ENCODE peak calls at places on chromosome 7, in eight cellular contexts. A is HepG2, G is endothelial cell of umbilical vein, I is HCT116, R is H1, Y is GM23338, T is K562, Q is GM12878. N is an unnamed sample.

GRCh38 chr7:15015545-15016314 is 113.2 kb upstream of the DGKB start:
- DNase-seq in A (peak), G (peak), I (peak), R (peak), Y (peak), T (peak), Q (peak), N (peak)

GRCh38 chr7:94179466-94179865 is 175.3 kb upstream of the BET1 start:
- DNase-seq in A (no peak), G (no peak), I (no peak), R (no peak), Y (no peak), T (no peak), Q (no peak), N (no peak)

GRCh38 chr7:128462427-128462826 is 6.7 kb downstream of the HILPDA start:
- DNase-seq in A (no peak), G (no peak), I (no peak), R (no peak), Y (no peak), T (no peak), Q (no peak), N (no peak)

GRCh38 chr7:96084880-96085551 is 236.9 kb downstream of the SLC25A13 start:
- DNase-seq in A (no peak), G (peak), I (no peak), R (no peak), Y (no peak), T (no peak), Q (no peak), N (no peak)

GRCh38 chr7:122790558-122790957 is 87.8 kb upstream of the RNF148 start:
- DNase-seq in A (no peak), G (no peak), I (no peak), R (no peak), Y (no peak), T (no peak), Q (no peak), N (peak)

GRCh38 chr7:47143344-47143743 is 438.6 kb downstream of the TNS3 start:
- DNase-seq in A (no peak), G (no peak), I (no peak), R (no peak), Y (no peak), T (no peak), Q (no peak), N (no peak)

GRCh38 chr7:95871078-95871848 is 98.9 kb downstream of the DYNC1I1 start:
- DNase-seq in A (peak), G (peak), I (peak), R (peak), Y (peak), T (peak), Q (no peak), N (no peak)

GRCh38 chr7:72161534-72161933 is 250.6 kb downstream of the CALN1 start:
- DNase-seq in A (no peak), G (no peak), I (no peak), R (peak), Y (peak), T (no peak), Q (no peak), N (no peak)

GRCh38 chr7:82327898-82328297 is 115.7 kb downstream of the CACNA2D1 start:
- DNase-seq in A (no peak), G (no peak), I (no peak), R (no peak), Y (no peak), T (no peak), Q (no peak), N (no peak)

GRCh38 chr7:32335107-32335506 is 155.1 kb downstream of the LSM5 start:
- DNase-seq in A (no peak), G (no peak), I (no peak), R (no peak), Y (no peak), T (no peak), Q (no peak), N (no peak)

GRCh38 chr7:148084138-148084537 is 506.4 kb upstream of the C7orf33 start:
- DNase-seq in A (peak), G (no peak), I (peak), R (no peak), Y (peak), T (peak), Q (no peak), N (peak)

GRCh38 chr7:101239191-101239950 is 1.8 kb upstream of the CLDN15 start:
- DNase-seq in A (no peak), G (peak), I (no peak), R (no peak), Y (no peak), T (no peak), Q (no peak), N (no peak)

GRCh38 chr7:40268836-40269235 is 134.0 kb downstream of the SUGCT start:
- DNase-seq in A (no peak), G (no peak), I (no peak), R (no peak), Y (no peak), T (no peak), Q (no peak), N (no peak)

GRCh38 chr7:153087498-153087897 is 327.9 kb downstream of the ACTR3B start:
- DNase-seq in A (no peak), G (no peak), I (no peak), R (no peak), Y (no peak), T (peak), Q (no peak), N (no peak)

GRCh38 chr7:137734221-137734620 is 112.6 kb downstream of the DGKI start:
- DNase-seq in A (no peak), G (no peak), I (no peak), R (no peak), Y (no peak), T (no peak), Q (no peak), N (no peak)

GRCh38 chr7:32905175-32905662 is 13.7 kb upstream of the KBTBD2 start:
- DNase-seq in A (no peak), G (peak), I (peak), R (peak), Y (peak), T (peak), Q (no peak), N (peak)

GRCh38 chr7:140304071-140304799 is 94.1 kb downstream of the SLC37A3 start:
- DNase-seq in A (peak), G (peak), I (no peak), R (no peak), Y (peak), T (peak), Q (peak), N (peak)

GRCh38 chr7:11228515-11228914 is 254.8 kb downstream of the PHF14 start:
- DNase-seq in A (no peak), G (no peak), I (no peak), R (no peak), Y (no peak), T (no peak), Q (no peak), N (no peak)

GRCh38 chr7:77497079-77497478 is 40.0 kb upstream of the PTPN12 start:
- DNase-seq in A (no peak), G (no peak), I (no peak), R (no peak), Y (no peak), T (no peak), Q (no peak), N (no peak)

GRCh38 chr7:158324397-158325360 is 262.9 kb downstream of the PTPRN2 start:
- DNase-seq in A (no peak), G (no peak), I (no peak), R (peak), Y (no peak), T (no peak), Q (no peak), N (no peak)

GRCh38 chr7:70554646-70555045 is 577.3 kb upstream of the GALNT17 start:
- DNase-seq in A (no peak), G (no peak), I (no peak), R (no peak), Y (no peak), T (no peak), Q (no peak), N (no peak)

GRCh38 chr7:148304456-148304855 is 286.1 kb upstream of the C7orf33 start:
- DNase-seq in A (no peak), G (no peak), I (no peak), R (peak), Y (no peak), T (no peak), Q (peak), N (no peak)

GRCh38 chr7:95323410-95324129 is 762 bp downstream of the PON1 start:
- DNase-seq in A (no peak), G (no peak), I (no peak), R (no peak), Y (no peak), T (no peak), Q (no peak), N (no peak)

GRCh38 chr7:63096141-63096540 is 902.5 kb upstream of the ZNF722 start:
- DNase-seq in A (no peak), G (no peak), I (no peak), R (no peak), Y (no peak), T (no peak), Q (no peak), N (no peak)

GRCh38 chr7:128705891-128706333 is 33.2 kb upstream of the CALU start:
- DNase-seq in A (no peak), G (peak), I (no peak), R (no peak), Y (no peak), T (peak), Q (no peak), N (peak)

GRCh38 chr7:102322202-102322715 is 34.0 kb downstream of the SPDYE6 start:
- DNase-seq in A (no peak), G (no peak), I (no peak), R (no peak), Y (no peak), T (no peak), Q (no peak), N (no peak)

GRCh38 chr7:87220734-87221215 is 1.2 kb upstream of the TMEM243 start:
- DNase-seq in A (no peak), G (no peak), I (no peak), R (no peak), Y (peak), T (no peak), Q (no peak), N (no peak)

GRCh38 chr7:137820677-137821420 is 25.9 kb downstream of the DGKI start:
- DNase-seq in A (no peak), G (no peak), I (no peak), R (peak), Y (peak), T (no peak), Q (no peak), N (no peak)

GRCh38 chr7:33428415-33428814 is 299.1 kb downstream of the BBS9 start:
- DNase-seq in A (no peak), G (no peak), I (no peak), R (no peak), Y (no peak), T (no peak), Q (no peak), N (no peak)

GRCh38 chr7:11345621-11346020 is 371.9 kb downstream of the PHF14 start:
- DNase-seq in A (no peak), G (no peak), I (no peak), R (no peak), Y (no peak), T (no peak), Q (no peak), N (no peak)

GRCh38 chr7:69684955-69685631 is 86.8 kb downstream of the AUTS2 start:
- DNase-seq in A (no peak), G (no peak), I (no peak), R (no peak), Y (no peak), T (no peak), Q (no peak), N (no peak)

GRCh38 chr7:42573904-42574692 is 337.1 kb upstream of the GLI3 start:
- DNase-seq in A (no peak), G (no peak), I (no peak), R (no peak), Y (no peak), T (no peak), Q (no peak), N (no peak)

GRCh38 chr7:149856-150636 is 42.3 kb upstream of the FAM20C start:
- DNase-seq in A (no peak), G (no peak), I (no peak), R (peak), Y (peak), T (no peak), Q (no peak), N (no peak)

GRCh38 chr7:150371996-150372270 is 3.3 kb downstream of the REPIN1 start:
- DNase-seq in A (no peak), G (no peak), I (no peak), R (no peak), Y (no peak), T (no peak), Q (no peak), N (no peak)

GRCh38 chr7:81186691-81187090 is 267.8 kb upstream of the SEMA3C start:
- DNase-seq in A (no peak), G (no peak), I (no peak), R (no peak), Y (no peak), T (no peak), Q (no peak), N (no peak)

DNA sequence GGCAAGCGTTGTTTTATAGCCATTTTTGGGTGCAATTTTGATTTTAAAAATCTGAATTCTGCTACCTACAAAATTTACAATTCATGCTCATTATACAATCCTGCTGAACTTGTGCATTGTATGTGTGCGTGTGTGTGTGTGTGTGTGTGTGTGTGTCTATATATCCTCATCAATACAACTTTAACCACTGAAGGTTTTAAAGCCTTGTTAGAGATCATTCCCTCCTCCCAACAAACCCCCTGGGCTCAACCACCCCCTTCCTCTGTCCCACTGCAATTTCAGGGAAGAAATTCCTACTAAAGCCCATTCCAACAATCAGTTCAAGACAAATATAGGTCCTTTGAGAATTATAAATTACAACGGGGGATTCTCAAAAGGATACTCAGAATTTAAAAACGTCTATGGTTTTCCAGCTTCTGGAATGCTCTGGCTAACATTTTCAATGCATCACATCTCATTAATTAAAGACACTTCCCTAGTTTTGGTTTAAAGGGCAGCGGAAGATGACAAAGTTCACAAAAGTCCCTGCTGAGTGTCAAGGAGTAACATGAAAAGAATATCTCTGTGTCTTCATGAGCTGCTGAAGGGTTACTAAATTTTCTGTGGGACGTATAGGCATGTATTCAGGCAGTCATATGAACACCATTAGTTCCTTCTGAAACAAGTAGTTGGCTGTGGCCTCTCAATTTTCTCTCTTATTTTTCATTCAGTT is 862 bp upstream of the SEMA3A start:
- DNase-seq in A (no peak), G (no peak), I (no peak), R (no peak), Y (no peak), T (no peak), Q (no peak), N (no peak)
- H3K4me3 ChIP-seq in A (peak), G (peak), I (peak), R (peak), Y (peak), T (no peak), Q (no peak), N (peak)

GRCh38 chr7:44308741-44309270 is 16.6 kb downstream of the CAMK2B start:
- DNase-seq in A (no peak), G (no peak), I (no peak), R (peak), Y (no peak), T (peak), Q (no peak), N (no peak)

GRCh38 chr7:44307301-44307900 is 18.0 kb downstream of the CAMK2B start:
- DNase-seq in A (peak), G (peak), I (peak), R (peak), Y (peak), T (peak), Q (no peak), N (no peak)

GRCh38 chr7:44310221-44310848 is 15.1 kb downstream of the CAMK2B start:
- DNase-seq in A (no peak), G (no peak), I (no peak), R (no peak), Y (no peak), T (peak), Q (no peak), N (no peak)

GRCh38 chr7:44307905-44308740 is 17.3 kb downstream of the CAMK2B start:
- DNase-seq in A (no peak), G (no peak), I (no peak), R (peak), Y (no peak), T (peak), Q (no peak), N (no peak)

GRCh38 chr7:44309271-44310091 is 15.9 kb downstream of the CAMK2B start:
- DNase-seq in A (peak), G (peak), I (no peak), R (peak), Y (peak), T (peak), Q (no peak), N (no peak)
- TF ChIP-seq POLR2AphosphoS5 in A (no peak), G (no peak), I (no peak), R (no peak), Y (peak), T (no peak), Q (no peak), N (no peak)

GRCh38 chr7:2688409-2689342 is 674 bp downstream of the AMZ1 start:
- DNase-seq in A (no peak), G (no peak), I (no peak), R (peak), Y (no peak), T (no peak), Q (peak), N (no peak)
- TF ChIP-seq EZH2 in A (peak), G (peak), I (no peak), R (peak), Y (peak), T (no peak), Q (no peak), N (peak)

DNA sequence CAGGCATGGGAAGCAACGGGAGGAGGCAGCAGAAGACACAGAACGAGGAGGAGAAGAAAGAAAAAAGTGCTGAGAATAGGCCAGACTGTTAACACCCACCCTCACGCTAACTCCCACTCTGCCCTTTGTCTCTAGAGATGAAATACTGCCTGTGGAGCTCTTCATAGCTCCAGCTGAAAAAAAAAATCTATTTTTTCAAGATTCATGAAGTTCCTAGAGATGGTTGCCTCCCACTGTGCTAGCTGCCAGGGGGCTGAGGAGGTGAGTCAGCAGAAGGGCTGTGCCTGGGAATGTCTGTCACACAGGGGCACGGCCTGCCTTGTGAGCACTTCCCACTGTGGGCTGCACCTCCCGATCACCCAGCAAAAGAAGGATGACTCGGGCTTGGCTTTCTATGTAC is 144.5 kb downstream of the RNF216 start:
- DNase-seq in A (no peak), G (peak), I (no peak), R (no peak), Y (no peak), T (no peak), Q (no peak), N (peak)
- H3K4me3 ChIP-seq in A (no peak), G (no peak), I (no peak), R (no peak), Y (no peak), T (no peak), Q (no peak), N (peak)

DNA sequence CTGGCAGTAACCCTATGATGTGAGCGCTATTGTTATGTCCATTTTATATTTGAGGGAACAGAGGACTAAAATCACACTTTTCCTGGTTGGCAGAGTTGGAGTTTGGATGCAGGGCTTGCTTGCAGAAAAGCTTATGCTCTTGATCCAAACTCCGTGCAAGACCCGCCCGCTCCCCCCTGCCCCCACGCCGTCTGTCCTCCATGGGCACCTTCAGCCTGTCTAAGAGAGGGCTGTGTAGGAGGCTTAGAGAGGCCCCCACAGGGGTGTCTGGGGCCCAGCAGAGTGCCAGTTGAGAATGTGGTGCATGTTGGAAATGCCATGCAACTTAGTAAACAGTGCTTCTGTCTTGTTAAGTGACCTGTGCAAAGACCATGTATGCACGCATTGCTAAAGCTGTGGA is 170.5 kb upstream of the NPY start:
- DNase-seq in A (no peak), G (no peak), I (no peak), R (no peak), Y (no peak), T (no peak), Q (no peak), N (no peak)
- TF ChIP-seq POLR2AphosphoS5 in A (no peak), G (no peak), I (no peak), R (no peak), Y (no peak), T (no peak), Q (no peak), N (no peak)

GRCh38 chr7:98400538-98401427 is at the start of gene BAIAP2L1:
- DNase-seq in A (peak), G (peak), I (peak), R (peak), Y (peak), T (peak), Q (peak), N (no peak)
- TF ChIP-seq EZH2 in A (no peak), G (no peak), I (no peak), R (no peak), Y (no peak), T (no peak), Q (no peak), N (no peak)

GRCh38 chr7:55572378-55573233 is at the start of gene VOPP1:
- DNase-seq in A (peak), G (peak), I (no peak), R (peak), Y (peak), T (peak), Q (no peak), N (no peak)

GRCh38 chr7:55571534-55572377 is 546 bp downstream of the VOPP1 start:
- DNase-seq in A (peak), G (peak), I (no peak), R (peak), Y (peak), T (peak), Q (no peak), N (no peak)

GRCh38 chr7:55574062-55574717 is 1.9 kb upstream of the VOPP1 start:
- DNase-seq in A (no peak), G (peak), I (no peak), R (no peak), Y (no peak), T (no peak), Q (no peak), N (no peak)

GRCh38 chr7:55573526-55573925 is 1.2 kb upstream of the VOPP1 start:
- DNase-seq in A (no peak), G (peak), I (no peak), R (no peak), Y (no peak), T (no peak), Q (no peak), N (no peak)

GRCh38 chr7:55573234-55573504 is 867 bp upstream of the VOPP1 start:
- DNase-seq in A (no peak), G (no peak), I (no peak), R (no peak), Y (peak), T (no peak), Q (no peak), N (no peak)
- H3K4me3 ChIP-seq in A (peak), G (peak), I (peak), R (peak), Y (peak), T (no peak), Q (peak), N (no peak)